ENCODE peak calls at places on chromosome 14, in eight cellular contexts. One of them, this sample, is unnamed. For H3K9me3 and H3K4me1, the result is how much of the 10 kb centered on the place peaks cover.

GRCh38 chr14:25833341-25834121 is 764.3 kb downstream of the NOVA1 start:
- DNase-seq in HepG2: peak
- DNase-seq in Karpas-422: peak
- DNase-seq in uterus: peak
- DNase-seq in IMR-90: no peak
- DNase-seq in heart right ventricle: no peak
- DNase-seq in tibial artery: no peak
- DNase-seq in mucosa of descending colon: no peak
- DNase-seq in this sample: no peak

GRCh38 chr14:69483765-69484443 is 624 bp upstream of the PLEKHD1 start:
- DNase-seq in HepG2: no peak
- DNase-seq in Karpas-422: no peak
- DNase-seq in uterus: peak
- DNase-seq in IMR-90: peak
- DNase-seq in heart right ventricle: peak
- DNase-seq in tibial artery: no peak
- DNase-seq in mucosa of descending colon: no peak
- DNase-seq in this sample: no peak

GRCh38 chr14:89543420-89543790 is 126.4 kb upstream of the FOXN3 start:
- DNase-seq in HepG2: no peak
- DNase-seq in Karpas-422: no peak
- DNase-seq in uterus: peak
- DNase-seq in IMR-90: no peak
- DNase-seq in heart right ventricle: no peak
- DNase-seq in tibial artery: no peak
- DNase-seq in mucosa of descending colon: no peak
- DNase-seq in this sample: no peak

GRCh38 chr14:55604467-55604866 is 24.5 kb downstream of the KTN1 start:
- DNase-seq in HepG2: no peak
- DNase-seq in Karpas-422: no peak
- DNase-seq in uterus: no peak
- DNase-seq in IMR-90: no peak
- DNase-seq in heart right ventricle: no peak
- DNase-seq in tibial artery: no peak
- DNase-seq in mucosa of descending colon: no peak
- DNase-seq in this sample: no peak

GRCh38 chr14:102993523-102993922 is 63.8 kb downstream of the CDC42BPB start:
- DNase-seq in HepG2: peak
- DNase-seq in Karpas-422: no peak
- DNase-seq in uterus: no peak
- DNase-seq in IMR-90: peak
- DNase-seq in heart right ventricle: no peak
- DNase-seq in tibial artery: no peak
- DNase-seq in mucosa of descending colon: peak
- DNase-seq in this sample: no peak

GRCh38 chr14:103121846-103122577 is 1.2 kb upstream of the TNFAIP2 start:
- DNase-seq in HepG2: peak
- DNase-seq in Karpas-422: peak
- DNase-seq in uterus: peak
- DNase-seq in IMR-90: peak
- DNase-seq in heart right ventricle: peak
- DNase-seq in tibial artery: peak
- DNase-seq in mucosa of descending colon: peak
- DNase-seq in this sample: peak

GRCh38 chr14:92472860-92473259 is 40.7 kb upstream of the RIN3 start:
- DNase-seq in HepG2: no peak
- DNase-seq in Karpas-422: no peak
- DNase-seq in uterus: no peak
- DNase-seq in IMR-90: no peak
- DNase-seq in heart right ventricle: no peak
- DNase-seq in tibial artery: no peak
- DNase-seq in mucosa of descending colon: no peak
- DNase-seq in this sample: peak

GRCh38 chr14:76006253-76006652 is 20.7 kb downstream of the IFT43 start:
- DNase-seq in HepG2: no peak
- DNase-seq in Karpas-422: no peak
- DNase-seq in uterus: no peak
- DNase-seq in IMR-90: no peak
- DNase-seq in heart right ventricle: no peak
- DNase-seq in tibial artery: no peak
- DNase-seq in mucosa of descending colon: no peak
- DNase-seq in this sample: no peak

GRCh38 chr14:31013841-31014240 is 11.6 kb upstream of the AP4S1 start:
- DNase-seq in HepG2: no peak
- DNase-seq in Karpas-422: no peak
- DNase-seq in uterus: no peak
- DNase-seq in IMR-90: no peak
- DNase-seq in heart right ventricle: no peak
- DNase-seq in tibial artery: no peak
- DNase-seq in mucosa of descending colon: no peak
- DNase-seq in this sample: no peak

GRCh38 chr14:70317969-70318634 is 41.4 kb downstream of the COX16 start:
- DNase-seq in HepG2: peak
- DNase-seq in Karpas-422: peak
- DNase-seq in uterus: no peak
- DNase-seq in IMR-90: peak
- DNase-seq in heart right ventricle: no peak
- DNase-seq in tibial artery: no peak
- DNase-seq in mucosa of descending colon: no peak
- DNase-seq in this sample: no peak

GRCh38 chr14:58104808-58105207 is 47.2 kb downstream of the ARMH4 start:
- DNase-seq in HepG2: no peak
- DNase-seq in Karpas-422: no peak
- DNase-seq in uterus: no peak
- DNase-seq in IMR-90: peak
- DNase-seq in heart right ventricle: no peak
- DNase-seq in tibial artery: no peak
- DNase-seq in mucosa of descending colon: no peak
- DNase-seq in this sample: no peak

GRCh38 chr14:63088865-63089264 is 43.6 kb upstream of the KCNH5 start:
- DNase-seq in HepG2: no peak
- DNase-seq in Karpas-422: no peak
- DNase-seq in uterus: no peak
- DNase-seq in IMR-90: no peak
- DNase-seq in heart right ventricle: no peak
- DNase-seq in tibial artery: no peak
- DNase-seq in mucosa of descending colon: no peak
- DNase-seq in this sample: no peak

GRCh38 chr14:60506985-60507829 is 1.7 kb upstream of the SIX6 start:
- DNase-seq in HepG2: no peak
- DNase-seq in Karpas-422: no peak
- DNase-seq in uterus: no peak
- DNase-seq in IMR-90: no peak
- DNase-seq in heart right ventricle: no peak
- DNase-seq in tibial artery: no peak
- DNase-seq in mucosa of descending colon: no peak
- DNase-seq in this sample: no peak

GRCh38 chr14:39977198-39977597 is 545.0 kb upstream of the FBXO33 start:
- DNase-seq in HepG2: no peak
- DNase-seq in Karpas-422: no peak
- DNase-seq in uterus: no peak
- DNase-seq in IMR-90: no peak
- DNase-seq in heart right ventricle: no peak
- DNase-seq in tibial artery: no peak
- DNase-seq in mucosa of descending colon: no peak
- DNase-seq in this sample: no peak

GRCh38 chr14:41385787-41386186 is 220.9 kb upstream of the LRFN5 start:
- DNase-seq in HepG2: no peak
- DNase-seq in Karpas-422: no peak
- DNase-seq in uterus: no peak
- DNase-seq in IMR-90: no peak
- DNase-seq in heart right ventricle: no peak
- DNase-seq in tibial artery: no peak
- DNase-seq in mucosa of descending colon: no peak
- DNase-seq in this sample: no peak

GRCh38 chr14:68815288-68816182 is 22.7 kb upstream of the ZFP36L1 start:
- DNase-seq in HepG2: no peak
- DNase-seq in Karpas-422: peak
- DNase-seq in uterus: no peak
- DNase-seq in IMR-90: no peak
- DNase-seq in heart right ventricle: peak
- DNase-seq in tibial artery: peak
- DNase-seq in mucosa of descending colon: no peak
- DNase-seq in this sample: peak

GRCh38 chr14:94343238-94343637 is 20.1 kb upstream of the SERPINA6 start:
- DNase-seq in HepG2: no peak
- DNase-seq in Karpas-422: no peak
- DNase-seq in uterus: no peak
- DNase-seq in IMR-90: no peak
- DNase-seq in heart right ventricle: no peak
- DNase-seq in tibial artery: no peak
- DNase-seq in mucosa of descending colon: no peak
- DNase-seq in this sample: no peak

GRCh38 chr14:106200539-106201310 is 674.3 kb downstream of the TMEM121 start:
- DNase-seq in HepG2: no peak
- DNase-seq in Karpas-422: no peak
- DNase-seq in uterus: no peak
- DNase-seq in IMR-90: no peak
- DNase-seq in heart right ventricle: no peak
- DNase-seq in tibial artery: no peak
- DNase-seq in mucosa of descending colon: no peak
- DNase-seq in this sample: no peak
- H3K9me3 ChIP-seq in HepG2: under half
- H3K9me3 ChIP-seq in Karpas-422: under half
- H3K9me3 ChIP-seq in uterus: under half
- H3K9me3 ChIP-seq in IMR-90: under half
- H3K9me3 ChIP-seq in heart right ventricle: under half
- H3K9me3 ChIP-seq in tibial artery: under half
- H3K9me3 ChIP-seq in mucosa of descending colon: under half
- H3K9me3 ChIP-seq in this sample: under half

DNA sequence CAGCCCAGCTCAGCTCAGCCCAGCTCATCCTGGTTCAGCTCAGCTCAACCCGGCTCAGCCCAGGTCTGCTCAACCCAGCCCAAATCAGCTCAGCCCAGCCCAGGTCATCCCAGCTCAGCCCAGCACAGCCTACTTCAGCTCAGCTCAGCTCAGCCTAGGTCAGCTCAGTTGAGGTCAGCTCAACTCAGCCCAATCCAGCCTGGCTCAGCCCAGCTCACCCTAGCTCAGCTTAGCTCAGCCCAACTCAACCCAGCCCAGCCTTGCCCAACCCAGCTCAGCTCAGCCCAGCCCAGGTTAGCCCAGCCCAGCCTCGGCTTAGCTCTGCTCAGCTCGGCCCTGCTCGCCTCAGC is 332.3 kb downstream of the TMEM121 start:
- DNase-seq in HepG2: no peak
- DNase-seq in Karpas-422: no peak
- DNase-seq in uterus: peak
- DNase-seq in IMR-90: no peak
- DNase-seq in heart right ventricle: no peak
- DNase-seq in tibial artery: peak
- DNase-seq in mucosa of descending colon: peak
- DNase-seq in this sample: no peak
- H3K4me1 ChIP-seq in HepG2: under half
- H3K4me1 ChIP-seq in Karpas-422: under half
- H3K4me1 ChIP-seq in uterus: under half
- H3K4me1 ChIP-seq in IMR-90: under half
- H3K4me1 ChIP-seq in heart right ventricle: under half
- H3K4me1 ChIP-seq in tibial artery: under half
- H3K4me1 ChIP-seq in mucosa of descending colon: under half
- H3K4me1 ChIP-seq in this sample: under half

DNA sequence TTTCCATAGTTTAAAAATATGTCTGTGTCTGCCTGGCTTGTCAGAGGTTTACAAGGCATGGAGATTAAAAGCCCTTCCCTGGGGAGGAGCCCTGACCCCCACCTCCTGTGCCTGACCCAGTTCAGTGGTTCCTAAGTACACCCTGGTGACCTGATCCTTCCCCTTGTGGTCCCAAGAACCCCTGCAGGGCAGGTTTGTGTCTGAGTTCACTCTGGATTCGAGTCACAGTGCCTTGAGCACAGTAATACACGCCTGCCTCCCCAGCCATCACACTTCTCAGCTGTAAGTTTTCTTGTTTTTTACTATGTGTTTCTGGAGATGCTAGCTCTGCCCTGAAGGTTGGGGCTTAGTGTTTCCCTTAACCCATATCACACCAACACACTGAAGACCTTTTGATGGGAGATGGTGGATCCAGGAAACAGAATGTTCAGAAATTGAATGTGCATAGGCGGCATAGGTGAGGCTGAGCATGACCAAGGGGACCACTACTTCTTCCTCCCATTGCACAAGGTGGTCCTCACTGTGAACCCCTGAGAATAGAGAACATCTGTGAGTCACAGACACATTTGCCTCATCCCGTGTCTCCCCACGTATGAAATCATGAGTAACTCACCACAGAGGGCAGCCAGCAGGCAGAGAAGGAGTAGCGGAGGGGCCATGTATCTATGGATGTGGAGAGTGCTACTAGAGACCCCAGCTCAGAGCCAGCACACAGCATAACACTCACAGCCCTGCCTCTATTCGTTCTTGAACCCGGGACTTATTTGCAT is 962.9 kb downstream of the TMEM121 start:
- DNase-seq in HepG2: no peak
- DNase-seq in Karpas-422: no peak
- DNase-seq in uterus: no peak
- DNase-seq in IMR-90: no peak
- DNase-seq in heart right ventricle: no peak
- DNase-seq in tibial artery: no peak
- DNase-seq in mucosa of descending colon: no peak
- DNase-seq in this sample: no peak
- H3K9me3 ChIP-seq in HepG2: under half
- H3K9me3 ChIP-seq in Karpas-422: under half
- H3K9me3 ChIP-seq in uterus: under half
- H3K9me3 ChIP-seq in IMR-90: under half
- H3K9me3 ChIP-seq in heart right ventricle: under half
- H3K9me3 ChIP-seq in tibial artery: under half
- H3K9me3 ChIP-seq in mucosa of descending colon: under half
- H3K9me3 ChIP-seq in this sample: under half

GRCh38 chr14:104560586-104560945 is 19.0 kb upstream of the C14orf180 start:
- DNase-seq in HepG2: no peak
- DNase-seq in Karpas-422: peak
- DNase-seq in uterus: no peak
- DNase-seq in IMR-90: no peak
- DNase-seq in heart right ventricle: peak
- DNase-seq in tibial artery: no peak
- DNase-seq in mucosa of descending colon: no peak
- DNase-seq in this sample: no peak
- H3K4me1 ChIP-seq in HepG2: under half
- H3K4me1 ChIP-seq in Karpas-422: half or more
- H3K4me1 ChIP-seq in uterus: under half
- H3K4me1 ChIP-seq in IMR-90: under half
- H3K4me1 ChIP-seq in heart right ventricle: under half
- H3K4me1 ChIP-seq in tibial artery: under half
- H3K4me1 ChIP-seq in mucosa of descending colon: under half
- H3K4me1 ChIP-seq in this sample: under half